ENCODE peak calls at places on chromosomes 2 and 18, in nine cellular contexts. One of them, this sample, is unnamed.

GRCh38 chr2:151315381-151315903 is 26.0 kb upstream of the NMI start:
- DNase-seq in myocyte: peak
- DNase-seq in AG04449: no peak
- DNase-seq in cardiac muscle cell: no peak
- DNase-seq in kidney: no peak
- DNase-seq in SK-MEL-5: no peak
- DNase-seq in foreskin fibroblast: no peak
- DNase-seq in activated CD8-positive, alpha-beta T cell treated with anti-CD3 and anti-CD28 coated beads for 36 hours: no peak
- DNase-seq in foreskin melanocyte: no peak
- DNase-seq in this sample: no peak

GRCh38 chr2:216877085-216877484 is 17.2 kb upstream of the TNP1 start:
- DNase-seq in cardiac muscle cell: no peak
- DNase-seq in activated CD8-positive, alpha-beta T cell treated with anti-CD3 and anti-CD28 coated beads for 36 hours: no peak
- DNase-seq in foreskin fibroblast: no peak
- DNase-seq in foreskin melanocyte: no peak
- DNase-seq in SK-MEL-5: peak
- DNase-seq in kidney: no peak
- DNase-seq in AG04449: no peak
- DNase-seq in myocyte: no peak
- DNase-seq in this sample: no peak

GRCh38 chr2:68435605-68436004 is 31.5 kb downstream of the FBXO48 start:
- DNase-seq in activated CD8-positive, alpha-beta T cell treated with anti-CD3 and anti-CD28 coated beads for 36 hours: no peak
- DNase-seq in AG04449: peak
- DNase-seq in foreskin fibroblast: peak
- DNase-seq in kidney: no peak
- DNase-seq in SK-MEL-5: no peak
- DNase-seq in cardiac muscle cell: no peak
- DNase-seq in foreskin melanocyte: no peak
- DNase-seq in myocyte: peak
- DNase-seq in this sample: no peak

GRCh38 chr2:239831272-239831731 is 193.8 kb downstream of the NDUFA10 start:
- DNase-seq in foreskin melanocyte: peak
- DNase-seq in foreskin fibroblast: no peak
- DNase-seq in kidney: peak
- DNase-seq in SK-MEL-5: no peak
- DNase-seq in cardiac muscle cell: no peak
- DNase-seq in activated CD8-positive, alpha-beta T cell treated with anti-CD3 and anti-CD28 coated beads for 36 hours: no peak
- DNase-seq in myocyte: no peak
- DNase-seq in AG04449: no peak
- DNase-seq in this sample: no peak

GRCh38 chr2:113694438-113694837 is 62.0 kb downstream of the SLC35F5 start:
- DNase-seq in cardiac muscle cell: no peak
- DNase-seq in kidney: no peak
- DNase-seq in myocyte: no peak
- DNase-seq in SK-MEL-5: no peak
- DNase-seq in AG04449: no peak
- DNase-seq in foreskin melanocyte: no peak
- DNase-seq in activated CD8-positive, alpha-beta T cell treated with anti-CD3 and anti-CD28 coated beads for 36 hours: no peak
- DNase-seq in foreskin fibroblast: no peak
- DNase-seq in this sample: no peak

GRCh38 chr2:117118994-117119393 is 695.5 kb upstream of the DDX18 start:
- DNase-seq in SK-MEL-5: no peak
- DNase-seq in cardiac muscle cell: no peak
- DNase-seq in activated CD8-positive, alpha-beta T cell treated with anti-CD3 and anti-CD28 coated beads for 36 hours: no peak
- DNase-seq in AG04449: no peak
- DNase-seq in myocyte: no peak
- DNase-seq in foreskin fibroblast: no peak
- DNase-seq in foreskin melanocyte: no peak
- DNase-seq in kidney: no peak
- DNase-seq in this sample: no peak

GRCh38 chr2:144267209-144267608 is 252.7 kb downstream of the ZEB2 start:
- DNase-seq in AG04449: no peak
- DNase-seq in activated CD8-positive, alpha-beta T cell treated with anti-CD3 and anti-CD28 coated beads for 36 hours: peak
- DNase-seq in myocyte: no peak
- DNase-seq in foreskin melanocyte: no peak
- DNase-seq in kidney: no peak
- DNase-seq in SK-MEL-5: no peak
- DNase-seq in foreskin fibroblast: no peak
- DNase-seq in cardiac muscle cell: no peak
- DNase-seq in this sample: no peak

GRCh38 chr2:121634354-121635307 is 14.6 kb downstream of the CLASP1 start:
- DNase-seq in activated CD8-positive, alpha-beta T cell treated with anti-CD3 and anti-CD28 coated beads for 36 hours: peak
- DNase-seq in foreskin melanocyte: peak
- DNase-seq in foreskin fibroblast: no peak
- DNase-seq in kidney: no peak
- DNase-seq in cardiac muscle cell: no peak
- DNase-seq in SK-MEL-5: peak
- DNase-seq in AG04449: no peak
- DNase-seq in myocyte: peak
- DNase-seq in this sample: no peak

GRCh38 chr2:58870704-58871103 is 629.6 kb upstream of the FANCL start:
- DNase-seq in activated CD8-positive, alpha-beta T cell treated with anti-CD3 and anti-CD28 coated beads for 36 hours: no peak
- DNase-seq in AG04449: no peak
- DNase-seq in cardiac muscle cell: no peak
- DNase-seq in SK-MEL-5: peak
- DNase-seq in myocyte: no peak
- DNase-seq in foreskin fibroblast: no peak
- DNase-seq in kidney: no peak
- DNase-seq in foreskin melanocyte: no peak
- DNase-seq in this sample: no peak

GRCh38 chr2:16683576-16683975 is 17.9 kb upstream of the CYRIA start:
- DNase-seq in foreskin fibroblast: no peak
- DNase-seq in myocyte: no peak
- DNase-seq in activated CD8-positive, alpha-beta T cell treated with anti-CD3 and anti-CD28 coated beads for 36 hours: no peak
- DNase-seq in SK-MEL-5: no peak
- DNase-seq in kidney: no peak
- DNase-seq in cardiac muscle cell: no peak
- DNase-seq in foreskin melanocyte: no peak
- DNase-seq in AG04449: no peak
- DNase-seq in this sample: no peak

GRCh38 chr2:55232863-55233657 is 572 bp downstream of the RPS27A start:
- DNase-seq in myocyte: peak
- DNase-seq in foreskin melanocyte: no peak
- DNase-seq in kidney: peak
- DNase-seq in SK-MEL-5: peak
- DNase-seq in AG04449: no peak
- DNase-seq in foreskin fibroblast: no peak
- DNase-seq in activated CD8-positive, alpha-beta T cell treated with anti-CD3 and anti-CD28 coated beads for 36 hours: peak
- DNase-seq in cardiac muscle cell: peak
- DNase-seq in this sample: no peak

GRCh38 chr2:199452200-199452990 is 5.3 kb downstream of the SATB2 start:
- DNase-seq in AG04449: no peak
- DNase-seq in foreskin melanocyte: no peak
- DNase-seq in kidney: no peak
- DNase-seq in myocyte: no peak
- DNase-seq in foreskin fibroblast: no peak
- DNase-seq in cardiac muscle cell: no peak
- DNase-seq in activated CD8-positive, alpha-beta T cell treated with anti-CD3 and anti-CD28 coated beads for 36 hours: no peak
- DNase-seq in SK-MEL-5: no peak
- DNase-seq in this sample: no peak

GRCh38 chr2:46200100-46200690 is 97.0 kb upstream of the EPAS1 start:
- DNase-seq in kidney: no peak
- DNase-seq in activated CD8-positive, alpha-beta T cell treated with anti-CD3 and anti-CD28 coated beads for 36 hours: no peak
- DNase-seq in myocyte: no peak
- DNase-seq in foreskin fibroblast: no peak
- DNase-seq in SK-MEL-5: no peak
- DNase-seq in foreskin melanocyte: no peak
- DNase-seq in cardiac muscle cell: no peak
- DNase-seq in AG04449: no peak
- DNase-seq in this sample: no peak

GRCh38 chr2:175688241-175688640 is 313.8 kb downstream of the LNPK start:
- DNase-seq in myocyte: no peak
- DNase-seq in activated CD8-positive, alpha-beta T cell treated with anti-CD3 and anti-CD28 coated beads for 36 hours: no peak
- DNase-seq in cardiac muscle cell: no peak
- DNase-seq in SK-MEL-5: no peak
- DNase-seq in foreskin melanocyte: no peak
- DNase-seq in foreskin fibroblast: no peak
- DNase-seq in AG04449: no peak
- DNase-seq in kidney: no peak
- DNase-seq in this sample: no peak

GRCh38 chr2:168136392-168136977 is 110.9 kb downstream of the STK39 start:
- DNase-seq in cardiac muscle cell: no peak
- DNase-seq in foreskin fibroblast: peak
- DNase-seq in activated CD8-positive, alpha-beta T cell treated with anti-CD3 and anti-CD28 coated beads for 36 hours: no peak
- DNase-seq in kidney: no peak
- DNase-seq in AG04449: no peak
- DNase-seq in foreskin melanocyte: peak
- DNase-seq in SK-MEL-5: peak
- DNase-seq in myocyte: peak
- DNase-seq in this sample: no peak

GRCh38 chr2:241129086-241129871 is 20.0 kb downstream of the PASK start:
- DNase-seq in SK-MEL-5: no peak
- DNase-seq in cardiac muscle cell: no peak
- DNase-seq in myocyte: no peak
- DNase-seq in AG04449: no peak
- DNase-seq in foreskin fibroblast: no peak
- DNase-seq in activated CD8-positive, alpha-beta T cell treated with anti-CD3 and anti-CD28 coated beads for 36 hours: no peak
- DNase-seq in kidney: peak
- DNase-seq in foreskin melanocyte: no peak
- DNase-seq in this sample: no peak

GRCh38 chr2:173934895-173935294 is 30.3 kb downstream of the SP3 start:
- DNase-seq in AG04449: no peak
- DNase-seq in foreskin melanocyte: no peak
- DNase-seq in myocyte: peak
- DNase-seq in kidney: no peak
- DNase-seq in SK-MEL-5: no peak
- DNase-seq in activated CD8-positive, alpha-beta T cell treated with anti-CD3 and anti-CD28 coated beads for 36 hours: no peak
- DNase-seq in foreskin fibroblast: no peak
- DNase-seq in cardiac muscle cell: no peak
- DNase-seq in this sample: no peak

GRCh38 chr18:64202229-64202835 is 53.4 kb upstream of the LINC00305 start:
- DNase-seq in myocyte: no peak
- DNase-seq in activated CD8-positive, alpha-beta T cell treated with anti-CD3 and anti-CD28 coated beads for 36 hours: no peak
- DNase-seq in cardiac muscle cell: peak
- DNase-seq in AG04449: no peak
- DNase-seq in SK-MEL-5: no peak
- DNase-seq in foreskin fibroblast: no peak
- DNase-seq in foreskin melanocyte: no peak
- DNase-seq in kidney: no peak
- DNase-seq in this sample: no peak

GRCh38 chr2:85326946-85327756 is 638 bp downstream of the TGOLN2 start:
- DNase-seq in myocyte: peak
- DNase-seq in foreskin fibroblast: no peak
- DNase-seq in cardiac muscle cell: peak
- DNase-seq in SK-MEL-5: no peak
- DNase-seq in foreskin melanocyte: peak
- DNase-seq in kidney: peak
- DNase-seq in AG04449: no peak
- DNase-seq in activated CD8-positive, alpha-beta T cell treated with anti-CD3 and anti-CD28 coated beads for 36 hours: peak
- DNase-seq in this sample: no peak

GRCh38 chr2:16400127-16400623 is 265.5 kb downstream of the CYRIA start:
- DNase-seq in kidney: peak
- DNase-seq in SK-MEL-5: no peak
- DNase-seq in activated CD8-positive, alpha-beta T cell treated with anti-CD3 and anti-CD28 coated beads for 36 hours: no peak
- DNase-seq in myocyte: no peak
- DNase-seq in foreskin melanocyte: no peak
- DNase-seq in AG04449: no peak
- DNase-seq in foreskin fibroblast: no peak
- DNase-seq in cardiac muscle cell: peak
- DNase-seq in this sample: no peak

GRCh38 chr2:119753041-119753929 is 6.4 kb upstream of the PTPN4 start:
- DNase-seq in cardiac muscle cell: peak
- DNase-seq in SK-MEL-5: peak
- DNase-seq in AG04449: no peak
- DNase-seq in foreskin fibroblast: peak
- DNase-seq in foreskin melanocyte: peak
- DNase-seq in myocyte: peak
- DNase-seq in activated CD8-positive, alpha-beta T cell treated with anti-CD3 and anti-CD28 coated beads for 36 hours: peak
- DNase-seq in kidney: no peak
- DNase-seq in this sample: no peak

GRCh38 chr18:79852561-79853302 is 55.0 kb downstream of the KCNG2 start:
- DNase-seq in myocyte: no peak
- DNase-seq in foreskin fibroblast: no peak
- DNase-seq in SK-MEL-5: no peak
- DNase-seq in activated CD8-positive, alpha-beta T cell treated with anti-CD3 and anti-CD28 coated beads for 36 hours: no peak
- DNase-seq in kidney: no peak
- DNase-seq in foreskin melanocyte: no peak
- DNase-seq in AG04449: no peak
- DNase-seq in cardiac muscle cell: no peak
- DNase-seq in this sample: no peak

GRCh38 chr2:218648473-218649100 is 10.8 kb downstream of the ZNF142 start:
- DNase-seq in kidney: no peak
- DNase-seq in myocyte: peak
- DNase-seq in SK-MEL-5: peak
- DNase-seq in cardiac muscle cell: peak
- DNase-seq in AG04449: no peak
- DNase-seq in activated CD8-positive, alpha-beta T cell treated with anti-CD3 and anti-CD28 coated beads for 36 hours: peak
- DNase-seq in foreskin fibroblast: peak
- DNase-seq in foreskin melanocyte: peak
- DNase-seq in this sample: no peak

GRCh38 chr2:71683666-71684065 is 230.3 kb downstream of the DYSF start:
- DNase-seq in activated CD8-positive, alpha-beta T cell treated with anti-CD3 and anti-CD28 coated beads for 36 hours: no peak
- DNase-seq in myocyte: no peak
- DNase-seq in foreskin fibroblast: no peak
- DNase-seq in kidney: peak
- DNase-seq in AG04449: no peak
- DNase-seq in SK-MEL-5: no peak
- DNase-seq in foreskin melanocyte: no peak
- DNase-seq in cardiac muscle cell: no peak
- DNase-seq in this sample: no peak

GRCh38 chr2:13193075-13193474 is 476.3 kb downstream of the TRIB2 start:
- DNase-seq in kidney: no peak
- DNase-seq in AG04449: no peak
- DNase-seq in activated CD8-positive, alpha-beta T cell treated with anti-CD3 and anti-CD28 coated beads for 36 hours: no peak
- DNase-seq in foreskin fibroblast: no peak
- DNase-seq in foreskin melanocyte: no peak
- DNase-seq in cardiac muscle cell: no peak
- DNase-seq in SK-MEL-5: peak
- DNase-seq in myocyte: no peak
- DNase-seq in this sample: no peak

GRCh38 chr2:6948081-6949008 is 31.1 kb downstream of the RNF144A start:
- DNase-seq in kidney: no peak
- DNase-seq in activated CD8-positive, alpha-beta T cell treated with anti-CD3 and anti-CD28 coated beads for 36 hours: no peak
- DNase-seq in cardiac muscle cell: no peak
- DNase-seq in foreskin melanocyte: no peak
- DNase-seq in SK-MEL-5: no peak
- DNase-seq in myocyte: no peak
- DNase-seq in foreskin fibroblast: no peak
- DNase-seq in AG04449: no peak
- DNase-seq in this sample: no peak

GRCh38 chr2:11179196-11179595 is 23.9 kb downstream of the SLC66A3 start:
- DNase-seq in foreskin melanocyte: no peak
- DNase-seq in cardiac muscle cell: no peak
- DNase-seq in activated CD8-positive, alpha-beta T cell treated with anti-CD3 and anti-CD28 coated beads for 36 hours: no peak
- DNase-seq in myocyte: no peak
- DNase-seq in SK-MEL-5: no peak
- DNase-seq in AG04449: no peak
- DNase-seq in foreskin fibroblast: no peak
- DNase-seq in kidney: no peak
- DNase-seq in this sample: no peak

GRCh38 chr2:16031055-16031847 is 90.9 kb downstream of the MYCN start:
- DNase-seq in foreskin melanocyte: no peak
- DNase-seq in SK-MEL-5: no peak
- DNase-seq in kidney: no peak
- DNase-seq in AG04449: no peak
- DNase-seq in activated CD8-positive, alpha-beta T cell treated with anti-CD3 and anti-CD28 coated beads for 36 hours: no peak
- DNase-seq in myocyte: no peak
- DNase-seq in foreskin fibroblast: no peak
- DNase-seq in cardiac muscle cell: peak
- DNase-seq in this sample: no peak

GRCh38 chr18:2903006-2903405 is 56.2 kb downstream of the EMILIN2 start:
- DNase-seq in myocyte: peak
- DNase-seq in foreskin melanocyte: no peak
- DNase-seq in cardiac muscle cell: peak
- DNase-seq in activated CD8-positive, alpha-beta T cell treated with anti-CD3 and anti-CD28 coated beads for 36 hours: no peak
- DNase-seq in AG04449: no peak
- DNase-seq in kidney: no peak
- DNase-seq in foreskin fibroblast: peak
- DNase-seq in SK-MEL-5: no peak
- DNase-seq in this sample: no peak

GRCh38 chr2:127599211-127599610 is 46.7 kb upstream of the GPR17 start:
- DNase-seq in AG04449: no peak
- DNase-seq in foreskin melanocyte: no peak
- DNase-seq in myocyte: no peak
- DNase-seq in kidney: no peak
- DNase-seq in cardiac muscle cell: no peak
- DNase-seq in activated CD8-positive, alpha-beta T cell treated with anti-CD3 and anti-CD28 coated beads for 36 hours: no peak
- DNase-seq in foreskin fibroblast: no peak
- DNase-seq in SK-MEL-5: no peak
- DNase-seq in this sample: no peak

GRCh38 chr2:149595069-149595963 is 7.7 kb upstream of the MMADHC start:
- DNase-seq in AG04449: no peak
- DNase-seq in foreskin melanocyte: no peak
- DNase-seq in activated CD8-positive, alpha-beta T cell treated with anti-CD3 and anti-CD28 coated beads for 36 hours: no peak
- DNase-seq in cardiac muscle cell: no peak
- DNase-seq in myocyte: no peak
- DNase-seq in SK-MEL-5: no peak
- DNase-seq in kidney: no peak
- DNase-seq in foreskin fibroblast: no peak
- DNase-seq in this sample: no peak